ENCODE peak calls at places on chromosomes 6 and 20, in seven cellular contexts. I is tibial artery, T is neural progenitor cell, C is H9, A is lower lobe of right lung, B is SK-N-SH, G is Panc1. M is an unnamed sample. For H3K27me3, the result is how much of the 10 kb centered on the place peaks cover.

GRCh38 chr6:167235005-167235404 is 56.1 kb upstream of the UNC93A start:
- DNase-seq in I (no peak), T (no peak), C (no peak), A (no peak), B (peak), G (no peak), M (no peak)

GRCh38 chr6:24231578-24231977 is 105.6 kb downstream of the NRSN1 start:
- DNase-seq in I (no peak), T (no peak), C (no peak), A (no peak), B (no peak), G (no peak), M (no peak)

GRCh38 chr6:106808758-106809157 is 165.8 kb downstream of the CD24 start:
- DNase-seq in I (no peak), T (no peak), C (no peak), A (no peak), B (no peak), G (no peak), M (no peak)

GRCh38 chr6:153231048-153231635 is 100.1 kb upstream of the RGS17 start:
- DNase-seq in I (no peak), T (peak), C (peak), A (peak), B (peak), G (peak), M (no peak)

GRCh38 chr6:64013061-64013410 is 377.4 kb downstream of the PHF3 start:
- DNase-seq in I (no peak), T (no peak), C (no peak), A (no peak), B (peak), G (no peak), M (no peak)

GRCh38 chr6:13071946-13072345 is 256.4 kb downstream of the TBC1D7 start:
- DNase-seq in I (no peak), T (no peak), C (no peak), A (no peak), B (no peak), G (no peak), M (no peak)

GRCh38 chr6:137702791-137703424 is 164.2 kb upstream of the TNFAIP3 start:
- DNase-seq in I (no peak), T (no peak), C (no peak), A (no peak), B (no peak), G (no peak), M (no peak)

GRCh38 chr6:57242505-57242904 is 20.4 kb upstream of the RAB23 start:
- DNase-seq in I (no peak), T (no peak), C (no peak), A (no peak), B (no peak), G (peak), M (no peak)

GRCh38 chr20:33651562-33652048 is 10.5 kb upstream of the C20orf144 start:
- DNase-seq in I (no peak), T (no peak), C (no peak), A (no peak), B (no peak), G (no peak), M (no peak)

GRCh38 chr6:12353731-12354130 is 63.6 kb downstream of the EDN1 start:
- DNase-seq in I (no peak), T (no peak), C (no peak), A (no peak), B (no peak), G (no peak), M (no peak)

GRCh38 chr6:107264357-107264831 is 149.1 kb upstream of the BEND3 start:
- DNase-seq in I (no peak), T (no peak), C (no peak), A (no peak), B (peak), G (no peak), M (no peak)

GRCh38 chr6:17096657-17097056 is 5.2 kb upstream of the STMND1 start:
- DNase-seq in I (no peak), T (no peak), C (no peak), A (no peak), B (no peak), G (no peak), M (no peak)

GRCh38 chr6:139112561-139112960 is 22.3 kb upstream of the HECA start:
- DNase-seq in I (no peak), T (no peak), C (no peak), A (no peak), B (no peak), G (no peak), M (no peak)

GRCh38 chr6:13307508-13307995 is 20.8 kb downstream of the TBC1D7 start:
- DNase-seq in I (no peak), T (no peak), C (no peak), A (peak), B (no peak), G (no peak), M (no peak)

GRCh38 chr6:157693867-157694266 is 129.2 kb upstream of the SNX9 start:
- DNase-seq in I (no peak), T (no peak), C (no peak), A (no peak), B (no peak), G (no peak), M (no peak)
- H3K27me3 ChIP-seq in I (under half), T (under half), C (under half), A (under half), B (under half), G (under half), M (under half)

DNA sequence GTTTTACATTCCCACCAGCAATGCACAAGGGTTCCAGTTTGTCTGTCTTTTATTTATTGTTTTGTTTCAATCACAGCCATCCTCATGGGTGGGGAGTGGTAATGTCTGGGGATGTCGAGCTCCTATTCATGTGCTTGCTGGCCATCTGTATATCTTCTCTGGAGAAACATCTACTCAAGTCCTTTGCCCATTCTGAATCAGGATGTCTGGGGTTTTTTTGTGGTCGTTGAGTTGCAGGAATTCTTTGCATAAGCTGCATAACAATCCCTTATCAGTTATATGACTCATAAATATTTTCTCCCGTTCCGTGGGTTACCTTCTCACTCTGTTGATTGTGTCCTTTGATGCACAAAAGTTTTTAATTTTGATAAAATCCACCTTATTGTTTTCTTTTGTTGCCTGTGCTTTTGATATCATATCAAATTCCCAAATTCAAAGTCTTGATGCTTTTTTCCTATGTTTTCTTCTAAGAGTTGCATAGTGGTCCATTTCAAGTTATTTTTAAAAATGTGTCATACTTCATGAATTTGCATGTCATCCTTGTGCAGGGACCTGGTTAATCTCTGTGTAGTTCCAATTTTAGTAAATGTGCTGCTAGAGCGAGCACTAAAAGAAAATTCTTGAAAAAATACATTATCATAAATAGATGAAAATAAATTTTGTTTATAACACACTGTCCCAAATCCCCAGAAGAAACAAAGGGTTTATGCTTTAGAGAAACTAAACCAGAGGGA is 54.9 kb upstream of the PDE10A start:
- DNase-seq in I (no peak), T (no peak), C (no peak), A (no peak), B (no peak), G (no peak), M (no peak)
- H3K27ac ChIP-seq in I (no peak), T (no peak), C (no peak), A (no peak), B (peak), G (no peak), M (no peak)

GRCh38 chr6:11251553-11252358 is 19.3 kb upstream of the NEDD9 start:
- DNase-seq in I (peak), T (no peak), C (no peak), A (no peak), B (peak), G (no peak), M (no peak)
- TF ChIP-seq CTCF in I (peak), T (no peak), C (no peak), A (no peak), B (no peak), G (no peak), M (no peak)

DNA sequence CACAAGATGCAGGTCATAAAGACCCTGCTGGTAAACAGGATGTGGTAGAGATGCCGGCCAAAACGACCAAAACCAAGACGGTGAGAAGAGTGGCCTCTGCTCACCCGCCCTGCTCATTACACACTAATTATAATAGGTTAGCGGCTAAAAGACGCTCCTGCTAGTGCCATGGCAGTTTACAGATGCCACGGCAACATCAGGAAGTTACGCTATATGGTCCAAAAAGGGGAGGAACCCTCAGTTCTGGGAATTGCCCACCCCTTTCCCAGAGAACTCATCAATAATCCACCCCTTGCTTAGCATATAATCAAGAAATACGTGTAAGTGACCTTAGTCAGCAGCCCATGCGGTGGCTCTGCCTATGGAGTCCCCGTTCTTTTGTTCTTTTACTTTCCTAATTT is 17.6 kb downstream of the BHLHE23 start:
- DNase-seq in I (no peak), T (no peak), C (no peak), A (no peak), B (no peak), G (no peak), M (no peak)
- H3K27me3 ChIP-seq in I (half or more), T (under half), C (under half), A (under half), B (under half), G (under half), M (under half)

DNA sequence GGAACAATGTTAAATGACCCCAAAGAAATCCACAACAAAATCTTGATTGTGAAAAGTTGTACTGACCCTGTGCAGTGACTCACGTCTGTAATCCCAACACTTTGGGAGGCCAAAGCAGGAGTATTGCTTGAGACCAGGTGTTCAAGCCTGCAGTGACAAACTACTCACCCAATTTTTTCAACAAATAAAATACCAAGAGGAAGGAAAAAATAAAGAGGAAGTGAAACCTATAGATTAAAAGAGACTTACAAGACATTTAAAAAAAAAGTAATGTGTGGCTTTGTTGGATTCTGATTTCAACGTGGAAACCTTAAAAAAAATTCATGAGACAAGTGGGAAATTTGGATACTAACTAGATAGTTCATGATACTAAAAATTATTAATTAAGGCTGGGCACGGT is 31.9 kb downstream of the GINS1 start:
- DNase-seq in I (no peak), T (no peak), C (no peak), A (no peak), B (no peak), G (no peak), M (no peak)
- H3K27ac ChIP-seq in I (no peak), T (no peak), C (no peak), A (no peak), B (no peak), G (no peak), M (no peak)

DNA sequence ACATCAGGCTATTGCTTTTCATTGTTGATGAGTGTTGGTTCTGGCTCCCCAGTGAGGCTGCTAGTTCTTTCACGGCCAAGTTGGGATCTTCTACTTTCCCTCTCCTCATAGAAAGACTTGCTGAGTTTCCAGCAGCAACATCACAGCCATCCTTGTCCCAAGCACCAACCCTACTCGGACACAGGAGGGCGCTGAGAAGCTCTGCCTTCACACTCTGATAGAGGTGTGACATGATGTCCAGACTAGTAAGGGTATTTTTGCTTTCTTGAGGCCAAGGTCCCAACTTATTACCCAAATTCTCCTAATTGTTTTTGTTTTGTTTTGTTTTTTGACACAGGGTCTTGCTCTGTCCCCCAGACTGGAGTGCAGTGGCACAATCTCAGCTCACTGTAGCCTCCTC is 3.0 kb upstream of the GCM1 start:
- DNase-seq in I (no peak), T (peak), C (peak), A (no peak), B (no peak), G (no peak), M (no peak)
- TF ChIP-seq CTCF in I (no peak), T (peak), C (peak), A (no peak), B (peak), G (peak), M (no peak)

DNA sequence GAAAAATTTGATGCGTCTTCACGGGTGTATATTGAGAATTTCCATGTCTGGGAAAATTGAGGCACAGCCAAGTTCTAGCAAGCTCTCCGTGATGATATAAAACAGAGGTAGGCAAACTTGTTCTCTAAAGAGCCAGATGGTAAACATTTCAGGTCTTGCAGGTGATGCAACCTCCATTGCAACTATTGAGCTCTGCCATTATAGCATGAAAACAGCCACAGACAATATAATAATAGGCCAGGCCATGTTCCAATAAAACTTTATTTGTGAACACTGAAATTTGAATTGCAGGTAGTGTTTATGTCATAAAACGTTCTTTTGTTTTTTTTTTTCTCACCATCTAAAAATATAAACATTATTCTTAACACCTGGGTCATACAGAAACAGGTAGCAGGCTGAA is 168.2 kb downstream of the ZNF217 start:
- DNase-seq in I (no peak), T (no peak), C (no peak), A (no peak), B (no peak), G (no peak), M (no peak)
- H3K27me3 ChIP-seq in I (under half), T (under half), C (under half), A (under half), B (under half), G (under half), M (under half)